ENCODE peak calls at places on chromosomes 6 and 20, in eight cellular contexts. N, C, L, D, F, W, Z and B are unnamed samples.

GRCh38 chr6:109349419-109349987 is 32.8 kb downstream of the CD164 start:
- DNase-seq in N (no peak), C (peak), L (no peak), D (no peak), F (no peak), W (no peak), Z (no peak), B (peak)

GRCh38 chr20:9059931-9060330 is 9.0 kb upstream of the PLCB4 start:
- DNase-seq in N (no peak), C (no peak), L (no peak), D (no peak), F (no peak), W (no peak), Z (no peak), B (no peak)

GRCh38 chr20:53149652-53150205 is 177.6 kb downstream of the TSHZ2 start:
- DNase-seq in N (no peak), C (no peak), L (peak), D (no peak), F (no peak), W (no peak), Z (no peak), B (no peak)

GRCh38 chr20:50027611-50028105 is 44.9 kb downstream of the SNAI1 start:
- DNase-seq in N (no peak), C (peak), L (no peak), D (peak), F (no peak), W (no peak), Z (peak), B (no peak)

GRCh38 chr6:44049989-44050871 is 77.0 kb downstream of the MRPL14 start:
- DNase-seq in N (no peak), C (no peak), L (no peak), D (no peak), F (no peak), W (no peak), Z (no peak), B (no peak)

GRCh38 chr20:20490673-20491072 is 122.8 kb downstream of the INSM1 start:
- DNase-seq in N (no peak), C (no peak), L (no peak), D (no peak), F (no peak), W (no peak), Z (no peak), B (no peak)

GRCh38 chr6:167450631-167451030 is 125.7 kb downstream of the TTLL2 start:
- DNase-seq in N (no peak), C (no peak), L (no peak), D (no peak), F (no peak), W (no peak), Z (no peak), B (no peak)

GRCh38 chr20:12687476-12687875 is 321.3 kb upstream of the SPTLC3 start:
- DNase-seq in N (no peak), C (no peak), L (no peak), D (no peak), F (no peak), W (no peak), Z (peak), B (no peak)

GRCh38 chr6:13229205-13230085 is 98.9 kb downstream of the TBC1D7 start:
- DNase-seq in N (no peak), C (no peak), L (no peak), D (peak), F (peak), W (no peak), Z (no peak), B (peak)

GRCh38 chr6:424741-425417 is 33.3 kb downstream of the IRF4 start:
- DNase-seq in N (no peak), C (no peak), L (no peak), D (no peak), F (no peak), W (no peak), Z (no peak), B (no peak)

GRCh38 chr20:2093200-2093781 is 8.3 kb upstream of the STK35 start:
- DNase-seq in N (no peak), C (no peak), L (peak), D (no peak), F (peak), W (peak), Z (no peak), B (peak)

GRCh38 chr20:33434434-33434833 is 9.1 kb downstream of the SNTA1 start:
- DNase-seq in N (no peak), C (no peak), L (no peak), D (no peak), F (no peak), W (no peak), Z (no peak), B (no peak)

GRCh38 chr20:19735446-19735845 is 22.6 kb upstream of the RIN2 start:
- DNase-seq in N (no peak), C (no peak), L (no peak), D (peak), F (no peak), W (no peak), Z (peak), B (peak)

GRCh38 chr20:5510446-5510845 is 193.7 kb upstream of the PROKR2 start:
- DNase-seq in N (no peak), C (no peak), L (peak), D (no peak), F (no peak), W (no peak), Z (no peak), B (no peak)

GRCh38 chr6:128557086-128557485 is 36.7 kb upstream of the PTPRK start:
- DNase-seq in N (no peak), C (no peak), L (no peak), D (no peak), F (no peak), W (no peak), Z (no peak), B (no peak)

GRCh38 chr6:18183736-18184135 is 28.5 kb downstream of the KDM1B start:
- DNase-seq in N (no peak), C (no peak), L (no peak), D (no peak), F (no peak), W (no peak), Z (no peak), B (no peak)

GRCh38 chr20:36267605-36268500 is 31.6 kb downstream of the AAR2 start:
- DNase-seq in N (no peak), C (no peak), L (no peak), D (no peak), F (no peak), W (no peak), Z (peak), B (no peak)